ENCODE peak calls at places on chromosomes 2 and 18, in five cellular contexts. X is heart right ventricle, E is hepatocyte, Y is astrocyte, L is heart left ventricle. I is an unnamed sample. For H3K4me1 and H3K27me3, the result is how much of the 10 kb centered on the place peaks cover.

GRCh38 chr2:219772103-219772502 is 144.7 kb downstream of the SLC4A3 start:
- DNase-seq in X (no peak), E (no peak), Y (no peak), L (no peak), I (no peak)

GRCh38 chr2:153478289-153479261 is at the start of gene RPRM:
- DNase-seq in X (peak), E (peak), Y (peak), L (peak), I (peak)

GRCh38 chr2:127577973-127578372 is 42.5 kb downstream of the MYO7B start:
- DNase-seq in X (no peak), E (no peak), Y (no peak), L (no peak), I (no peak)

GRCh38 chr2:233349005-233349998 is 5.0 kb upstream of the DGKD start:
- DNase-seq in X (peak), E (peak), Y (no peak), L (peak), I (no peak)

GRCh38 chr2:17615728-17616351 is 75.3 kb downstream of the VSNL1 start:
- DNase-seq in X (no peak), E (no peak), Y (peak), L (no peak), I (no peak)

GRCh38 chr2:239291505-239292350 is 109.1 kb downstream of the HDAC4 start:
- DNase-seq in X (no peak), E (no peak), Y (no peak), L (peak), I (no peak)

GRCh38 chr2:96802721-96803120 is 13.3 kb upstream of the CNNM3 start:
- DNase-seq in X (no peak), E (no peak), Y (no peak), L (no peak), I (peak)

GRCh38 chr2:117774716-117775115 is 39.8 kb upstream of the DDX18 start:
- DNase-seq in X (no peak), E (no peak), Y (no peak), L (no peak), I (no peak)

DNA sequence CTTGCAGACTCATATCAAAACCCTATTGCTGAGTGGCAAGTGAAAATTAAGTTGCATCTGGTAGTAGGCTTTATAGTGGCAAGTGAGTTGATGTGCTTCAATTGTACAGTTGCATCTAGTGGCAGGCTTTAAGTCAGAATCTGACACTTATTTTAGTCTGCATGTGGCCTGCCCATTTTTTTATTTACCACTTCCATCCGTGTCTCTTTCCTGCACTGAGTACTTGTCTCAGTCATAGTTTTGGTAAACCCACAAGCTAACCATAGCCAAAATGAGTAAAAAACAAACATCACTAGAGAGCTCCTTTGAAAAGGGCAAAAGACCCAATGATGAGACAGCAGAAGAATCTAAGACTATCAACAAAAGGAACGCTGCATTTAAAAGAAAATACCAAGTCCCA is 96.0 kb upstream of the CRACDL start:
- DNase-seq in X (no peak), E (no peak), Y (no peak), L (no peak), I (no peak)
- H3K4me1 ChIP-seq in X (under half), E (under half), Y (under half), L (under half), I (under half)

GRCh38 chr18:62325806-62326645 is 916 bp downstream of the TNFRSF11A start:
- DNase-seq in X (no peak), E (no peak), Y (peak), L (no peak), I (peak)
- H3K27me3 ChIP-seq in X (half or more), E (half or more), Y (half or more), L (half or more), I (under half)

DNA sequence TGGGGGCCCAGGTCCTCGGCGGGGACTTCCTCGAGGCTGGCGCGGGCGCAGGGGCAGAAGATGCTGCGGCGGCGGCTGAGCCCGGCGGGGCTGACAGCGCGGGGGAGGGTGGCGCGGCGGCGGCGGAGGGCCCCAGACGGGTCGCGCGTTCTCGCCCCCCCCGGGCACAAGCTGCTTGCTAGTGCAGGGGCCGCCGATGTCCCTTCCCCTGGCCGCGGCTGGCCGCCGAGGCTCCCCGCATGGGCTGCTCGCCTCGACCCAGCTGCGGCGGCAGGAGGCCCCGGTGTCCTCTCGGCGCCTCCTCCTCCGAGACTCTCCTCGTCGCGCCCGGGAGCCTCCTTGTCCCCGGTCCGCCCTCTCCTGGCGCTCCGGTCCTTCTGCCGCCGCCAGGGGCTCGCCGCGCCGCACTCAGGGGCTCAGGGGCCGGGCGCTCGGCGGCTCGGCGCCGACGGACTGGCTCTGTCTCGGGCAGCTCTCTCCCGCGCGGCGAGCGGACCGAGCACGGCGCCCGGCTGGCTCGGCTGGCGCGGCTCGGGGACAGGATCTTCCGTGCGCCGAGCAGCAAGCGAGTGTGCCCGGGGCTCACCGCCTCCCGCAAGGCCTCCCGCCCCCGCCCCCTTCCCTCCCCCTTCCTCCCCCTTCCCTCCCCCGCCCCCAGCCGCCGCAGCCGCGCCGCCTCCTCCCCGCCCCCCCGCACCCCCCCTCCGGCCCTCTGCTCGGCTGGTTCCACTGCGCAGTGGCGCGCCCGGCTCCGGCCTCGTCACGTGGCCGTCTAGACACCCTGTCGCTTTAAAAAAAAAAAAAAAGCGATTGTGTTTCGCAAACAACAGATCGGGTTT is 902 bp upstream of the SMAD7 start:
- DNase-seq in X (peak), E (peak), Y (peak), L (peak), I (peak)
- H3K4me1 ChIP-seq in X (half or more), E (under half), Y (under half), L (under half), I (under half)

GRCh38 chr2:121047383-121047782 is 237.6 kb downstream of the TFCP2L1 start:
- DNase-seq in X (no peak), E (no peak), Y (no peak), L (no peak), I (no peak)
- H3K27me3 ChIP-seq in X (under half), E (under half), Y (under half), L (under half), I (under half)

DNA sequence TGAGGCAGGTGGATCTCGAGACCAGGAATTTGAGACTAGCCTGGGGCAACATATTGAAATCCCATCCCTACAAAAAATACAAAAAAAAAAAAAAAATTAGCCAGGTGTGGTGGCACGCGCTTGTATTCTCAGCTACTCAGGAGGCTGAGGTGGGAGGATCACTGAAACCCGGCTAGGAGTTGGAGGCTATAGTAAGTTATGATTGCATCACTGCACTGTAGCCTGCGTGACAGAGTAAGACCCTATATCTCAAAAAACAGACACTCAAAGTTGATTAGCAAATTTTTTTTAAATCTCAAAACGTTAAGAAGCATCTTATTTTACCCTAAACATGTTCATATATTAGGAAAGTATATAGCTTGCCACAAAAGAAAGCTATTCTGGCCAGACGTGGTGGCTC is 7.6 kb downstream of the RAB1A start:
- DNase-seq in X (no peak), E (no peak), Y (no peak), L (no peak), I (no peak)
- H3K4me1 ChIP-seq in X (half or more), E (under half), Y (under half), L (under half), I (under half)

GRCh38 chr18:11733031-11733430 is 44.0 kb downstream of the GNAL start:
- DNase-seq in X (peak), E (peak), Y (peak), L (peak), I (peak)

GRCh38 chr18:11728247-11728646 is 39.2 kb downstream of the GNAL start:
- DNase-seq in X (no peak), E (peak), Y (no peak), L (no peak), I (no peak)

GRCh38 chr18:11726556-11726955 is 37.5 kb downstream of the GNAL start:
- DNase-seq in X (no peak), E (no peak), Y (no peak), L (no peak), I (no peak)

GRCh38 chr18:11729556-11729955 is 40.5 kb downstream of the GNAL start:
- DNase-seq in X (no peak), E (no peak), Y (no peak), L (no peak), I (no peak)
- H3K27me3 ChIP-seq in X (half or more), E (under half), Y (under half), L (under half), I (half or more)

GRCh38 chr2:241312082-241312481 is 3.4 kb downstream of the HDLBP start:
- DNase-seq in X (no peak), E (no peak), Y (peak), L (no peak), I (no peak)
- H3K4me1 ChIP-seq in X (under half), E (under half), Y (under half), L (under half), I (under half)

GRCh38 chr2:105144941-105145300 is 96.6 kb upstream of the GPR45 start:
- DNase-seq in X (no peak), E (no peak), Y (no peak), L (no peak), I (no peak)

GRCh38 chr2:105142239-105142638 is 99.3 kb upstream of the GPR45 start:
- DNase-seq in X (no peak), E (no peak), Y (no peak), L (no peak), I (no peak)

GRCh38 chr2:105144128-105144940 is 97.2 kb upstream of the GPR45 start:
- DNase-seq in X (no peak), E (no peak), Y (no peak), L (no peak), I (no peak)

GRCh38 chr2:105143094-105143466 is 98.5 kb upstream of the GPR45 start:
- DNase-seq in X (no peak), E (no peak), Y (no peak), L (no peak), I (no peak)

GRCh38 chr2:105143467-105144127 is 97.9 kb upstream of the GPR45 start:
- DNase-seq in X (no peak), E (peak), Y (peak), L (no peak), I (peak)
- H3K27me3 ChIP-seq in X (half or more), E (under half), Y (under half), L (under half), I (under half)

DNA sequence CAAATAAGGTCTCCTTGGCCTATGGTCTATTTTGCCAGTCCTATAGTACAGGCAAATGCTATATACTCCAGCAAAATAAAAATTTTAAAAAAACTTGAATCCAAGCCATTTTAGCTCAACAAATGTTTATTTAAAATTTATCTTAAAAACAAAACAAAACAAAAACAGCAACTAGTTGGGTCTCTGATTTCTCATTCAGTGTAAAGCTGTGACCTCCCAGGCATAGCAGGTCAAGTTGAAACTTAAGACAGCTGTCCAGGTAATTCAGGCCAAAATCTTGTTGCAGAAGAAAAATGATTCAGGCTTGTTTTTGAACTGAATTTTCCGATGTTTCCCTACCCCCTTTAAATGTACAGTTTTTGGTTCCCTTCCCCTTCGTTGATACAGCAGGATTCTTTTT is 58.4 kb downstream of the CABLES1 start:
- DNase-seq in X (no peak), E (no peak), Y (no peak), L (no peak), I (no peak)
- H3K4me1 ChIP-seq in X (under half), E (under half), Y (under half), L (under half), I (under half)

DNA sequence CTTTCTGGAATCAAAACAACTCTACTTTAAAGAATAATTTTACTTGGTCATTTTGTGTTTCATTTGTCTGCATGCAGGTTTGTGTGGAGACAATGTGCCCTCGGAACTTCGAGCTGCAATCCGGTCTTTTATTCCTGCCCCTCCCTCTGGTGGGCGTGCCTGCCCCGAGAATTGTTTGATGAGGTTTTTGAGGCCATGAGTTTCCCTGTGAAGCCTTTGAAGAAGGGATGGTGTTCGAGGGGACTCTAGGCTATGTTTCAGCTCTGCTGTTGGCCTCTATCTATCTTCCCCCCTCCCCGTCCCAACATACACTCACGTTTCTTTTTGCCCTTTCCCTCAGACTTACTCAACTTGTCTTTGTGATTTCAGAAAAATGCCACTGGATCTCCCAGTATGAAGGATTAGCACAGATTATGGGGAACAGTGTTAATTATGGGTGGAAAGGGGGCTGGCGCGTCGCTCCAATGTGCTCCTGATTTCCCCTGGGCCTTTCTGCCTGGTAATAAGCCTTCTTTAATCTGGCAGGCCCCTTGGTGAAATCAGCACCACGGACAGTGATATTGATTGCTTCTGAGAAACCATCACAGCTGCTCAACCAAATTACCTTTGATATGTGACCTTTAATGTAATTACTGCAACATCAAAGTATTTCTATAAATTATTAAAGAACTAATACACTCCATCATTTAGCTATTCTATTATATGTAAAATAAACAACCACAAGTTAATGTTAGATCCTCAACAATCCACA is 82.2 kb downstream of the CELF4 start:
- DNase-seq in X (no peak), E (peak), Y (peak), L (no peak), I (no peak)
- H3K27me3 ChIP-seq in X (half or more), E (under half), Y (under half), L (half or more), I (under half)